ENCODE peak calls at places on chromosome 5, in nine cellular contexts. P is GM13977, K is fibroblast of the aortic adventitia, Q is chondrocyte, R is omental fat pad, M is ovary, V is AG10803, N is GM12865, I is HFFc6. C is an unnamed sample.

GRCh38 chr5:150593593-150593992 is 46.9 kb upstream of the SYNPO start:
- DNase-seq in P (no peak), K (no peak), Q (peak), R (no peak), M (no peak), V (no peak), N (no peak), I (no peak), C (no peak)

GRCh38 chr5:96579711-96580110 is 82.5 kb upstream of the CAST start:
- DNase-seq in P (no peak), K (no peak), Q (no peak), R (no peak), M (no peak), V (no peak), N (no peak), I (no peak), C (no peak)

GRCh38 chr5:132059043-132059695 is 1.3 kb upstream of the IL3 start:
- DNase-seq in P (no peak), K (no peak), Q (peak), R (peak), M (peak), V (no peak), N (no peak), I (no peak), C (no peak)

GRCh38 chr5:172886396-172886932 is 52.4 kb downstream of the ERGIC1 start:
- DNase-seq in P (no peak), K (no peak), Q (no peak), R (no peak), M (no peak), V (no peak), N (no peak), I (no peak), C (no peak)

GRCh38 chr5:34009610-34010009 is 1.8 kb upstream of the AMACR start:
- DNase-seq in P (no peak), K (no peak), Q (no peak), R (no peak), M (no peak), V (no peak), N (no peak), I (peak), C (no peak)

GRCh38 chr5:90792725-90793124 is 234.1 kb downstream of the ADGRV1 start:
- DNase-seq in P (no peak), K (no peak), Q (no peak), R (no peak), M (no peak), V (no peak), N (no peak), I (no peak), C (no peak)

GRCh38 chr5:92308679-92309078 is 925.6 kb upstream of the ARRDC3 start:
- DNase-seq in P (no peak), K (no peak), Q (no peak), R (no peak), M (no peak), V (no peak), N (no peak), I (no peak), C (no peak)

GRCh38 chr5:3075309-3075708 is 323.8 kb upstream of the IRX2 start:
- DNase-seq in P (no peak), K (no peak), Q (no peak), R (no peak), M (no peak), V (no peak), N (no peak), I (no peak), C (no peak)

GRCh38 chr5:141521244-141521781 is 32.4 kb downstream of the PCDHGC5 start:
- DNase-seq in P (no peak), K (peak), Q (no peak), R (no peak), M (no peak), V (peak), N (no peak), I (peak), C (peak)

GRCh38 chr5:159469496-159470370 is 139.4 kb upstream of the IL12B start:
- DNase-seq in P (no peak), K (no peak), Q (no peak), R (no peak), M (no peak), V (no peak), N (peak), I (no peak), C (no peak)

GRCh38 chr5:123690821-123691220 is 178.8 kb downstream of the CSNK1G3 start:
- DNase-seq in P (no peak), K (no peak), Q (no peak), R (no peak), M (no peak), V (no peak), N (no peak), I (no peak), C (peak)

GRCh38 chr5:170525450-170526211 is 21.8 kb downstream of the KCNIP1 start:
- DNase-seq in P (no peak), K (no peak), Q (no peak), R (no peak), M (no peak), V (no peak), N (no peak), I (no peak), C (no peak)

GRCh38 chr5:138601444-138601843 is 26.2 kb upstream of the HSPA9 start:
- DNase-seq in P (no peak), K (peak), Q (no peak), R (no peak), M (peak), V (peak), N (no peak), I (peak), C (peak)

GRCh38 chr5:135623186-135623715 is 44.5 kb upstream of the CXCL14 start:
- DNase-seq in P (no peak), K (no peak), Q (no peak), R (no peak), M (no peak), V (no peak), N (no peak), I (no peak), C (no peak)

GRCh38 chr5:12182988-12183387 is 278.7 kb upstream of the CTNND2 start:
- DNase-seq in P (no peak), K (no peak), Q (no peak), R (no peak), M (no peak), V (no peak), N (no peak), I (no peak), C (no peak)

GRCh38 chr5:71836084-71836483 is 117.0 kb downstream of the CARTPT start:
- DNase-seq in P (no peak), K (peak), Q (no peak), R (no peak), M (no peak), V (no peak), N (no peak), I (peak), C (peak)

GRCh38 chr5:181008136-181008535 is 19.5 kb downstream of the BTNL3 start:
- DNase-seq in P (no peak), K (no peak), Q (no peak), R (no peak), M (no peak), V (no peak), N (no peak), I (no peak), C (no peak)

GRCh38 chr5:173710528-173710927 is 94.1 kb upstream of the BOD1 start:
- DNase-seq in P (no peak), K (no peak), Q (no peak), R (no peak), M (no peak), V (no peak), N (no peak), I (no peak), C (no peak)

GRCh38 chr5:120539471-120539870 is 75.4 kb downstream of the PRR16 start:
- DNase-seq in P (no peak), K (no peak), Q (no peak), R (no peak), M (no peak), V (no peak), N (no peak), I (no peak), C (no peak)

GRCh38 chr5:124126504-124127240 is 614.7 kb downstream of the CSNK1G3 start:
- DNase-seq in P (no peak), K (no peak), Q (no peak), R (no peak), M (no peak), V (no peak), N (no peak), I (no peak), C (no peak)

GRCh38 chr5:37709020-37709419 is 130.8 kb downstream of the GDNF start:
- DNase-seq in P (no peak), K (no peak), Q (no peak), R (no peak), M (no peak), V (peak), N (no peak), I (no peak), C (no peak)

GRCh38 chr5:142012186-142012785 is 541 bp downstream of the GNPDA1 start:
- DNase-seq in P (no peak), K (peak), Q (no peak), R (no peak), M (peak), V (peak), N (peak), I (peak), C (peak)

GRCh38 chr5:167821669-167822068 is 469.8 kb upstream of the WWC1 start:
- DNase-seq in P (no peak), K (no peak), Q (no peak), R (no peak), M (no peak), V (no peak), N (no peak), I (no peak), C (no peak)

GRCh38 chr5:1274471-1274870 is 20.4 kb downstream of the TERT start:
- DNase-seq in P (no peak), K (no peak), Q (no peak), R (no peak), M (no peak), V (no peak), N (no peak), I (no peak), C (no peak)

GRCh38 chr5:63959177-63959982 is 2.9 kb downstream of the HTR1A start:
- DNase-seq in P (no peak), K (no peak), Q (peak), R (no peak), M (peak), V (no peak), N (no peak), I (no peak), C (no peak)

GRCh38 chr5:178483620-178484019 is 106.6 kb downstream of the COL23A1 start:
- DNase-seq in P (no peak), K (no peak), Q (no peak), R (no peak), M (no peak), V (peak), N (peak), I (no peak), C (no peak)

GRCh38 chr5:60722416-60722815 is 22.4 kb upstream of the DEPDC1B start:
- DNase-seq in P (no peak), K (no peak), Q (no peak), R (no peak), M (no peak), V (no peak), N (no peak), I (no peak), C (no peak)

GRCh38 chr5:157352756-157353340 is 86.9 kb downstream of the CYFIP2 start:
- DNase-seq in P (no peak), K (no peak), Q (no peak), R (no peak), M (no peak), V (no peak), N (no peak), I (no peak), C (no peak)

GRCh38 chr5:157357823-157358222 is 91.9 kb downstream of the CYFIP2 start:
- DNase-seq in P (no peak), K (no peak), Q (no peak), R (no peak), M (no peak), V (no peak), N (no peak), I (no peak), C (no peak)

GRCh38 chr5:157356576-157356975 is 90.7 kb downstream of the CYFIP2 start:
- DNase-seq in P (no peak), K (no peak), Q (no peak), R (no peak), M (no peak), V (no peak), N (no peak), I (no peak), C (no peak)

GRCh38 chr5:157351386-157352089 is 85.6 kb downstream of the CYFIP2 start:
- DNase-seq in P (no peak), K (no peak), Q (no peak), R (no peak), M (no peak), V (no peak), N (no peak), I (no peak), C (no peak)

GRCh38 chr5:157354825-157355224 is 88.9 kb downstream of the CYFIP2 start:
- DNase-seq in P (no peak), K (no peak), Q (no peak), R (no peak), M (no peak), V (no peak), N (no peak), I (no peak), C (no peak)
- TF ChIP-seq CTCF in P (no peak), K (peak), Q (peak), R (no peak), M (no peak), V (peak), N (peak), I (peak), C (peak)

DNA sequence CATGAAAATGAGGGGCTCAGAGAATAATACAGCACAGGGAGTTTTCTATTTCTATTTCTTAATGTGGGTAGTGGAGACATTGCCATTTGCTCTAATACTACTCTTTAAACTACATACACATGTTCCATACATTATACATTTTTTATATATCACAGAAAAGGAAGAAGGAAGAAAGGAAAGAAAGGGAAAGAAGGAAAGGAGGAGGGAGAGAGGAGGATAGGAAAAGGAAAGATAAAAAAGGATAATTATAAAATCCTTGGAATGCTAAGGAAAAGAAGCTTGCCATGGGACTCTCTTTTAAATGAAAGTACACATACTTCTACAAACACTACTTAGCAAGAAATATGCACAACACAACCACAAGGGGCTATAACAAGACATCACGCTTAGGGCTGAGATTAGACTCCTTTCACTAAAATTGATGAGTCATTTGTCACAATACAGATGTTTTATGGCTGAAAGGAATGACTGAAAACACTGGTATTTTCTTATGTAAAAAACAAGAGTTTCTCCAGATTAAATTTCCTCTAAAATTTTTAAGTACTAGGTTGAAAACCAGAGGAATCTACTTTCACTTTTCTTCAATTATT is 219.8 kb downstream of the ARL15 start:
- DNase-seq in P (no peak), K (peak), Q (no peak), R (no peak), M (no peak), V (peak), N (no peak), I (peak), C (peak)
- TF ChIP-seq CTCF in P (no peak), K (peak), Q (peak), R (no peak), M (no peak), V (peak), N (no peak), I (peak), C (peak)

DNA sequence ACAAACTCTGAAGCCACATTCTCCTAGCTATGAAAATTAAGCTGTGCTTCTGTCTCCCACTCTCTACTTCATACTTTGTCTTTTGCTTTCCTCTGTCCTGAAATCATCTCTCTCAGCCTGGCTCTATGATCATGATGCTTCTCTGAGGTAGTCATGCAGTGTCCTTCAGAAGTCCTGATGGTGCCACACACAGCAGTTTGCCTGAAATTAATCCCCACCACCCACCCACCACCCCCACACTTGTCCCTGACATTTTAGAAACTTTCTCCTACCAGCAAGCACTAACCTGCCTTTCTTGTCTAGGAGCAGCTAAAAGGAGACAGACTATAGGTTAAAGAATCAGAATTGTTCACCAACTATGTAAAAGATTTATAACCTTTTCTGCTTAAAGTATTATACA is 282.2 kb upstream of the FAM174A start:
- DNase-seq in P (no peak), K (no peak), Q (no peak), R (no peak), M (no peak), V (no peak), N (no peak), I (no peak), C (no peak)
- TF ChIP-seq CTCF in P (no peak), K (no peak), Q (no peak), R (no peak), M (no peak), V (no peak), N (no peak), I (no peak), C (no peak)

GRCh38 chr5:143023447-143024096 is 253.4 kb downstream of the ARHGAP26 start:
- DNase-seq in P (no peak), K (peak), Q (no peak), R (no peak), M (no peak), V (no peak), N (peak), I (peak), C (no peak)
- TF ChIP-seq CTCF in P (peak), K (no peak), Q (peak), R (no peak), M (no peak), V (no peak), N (no peak), I (peak), C (no peak)

DNA sequence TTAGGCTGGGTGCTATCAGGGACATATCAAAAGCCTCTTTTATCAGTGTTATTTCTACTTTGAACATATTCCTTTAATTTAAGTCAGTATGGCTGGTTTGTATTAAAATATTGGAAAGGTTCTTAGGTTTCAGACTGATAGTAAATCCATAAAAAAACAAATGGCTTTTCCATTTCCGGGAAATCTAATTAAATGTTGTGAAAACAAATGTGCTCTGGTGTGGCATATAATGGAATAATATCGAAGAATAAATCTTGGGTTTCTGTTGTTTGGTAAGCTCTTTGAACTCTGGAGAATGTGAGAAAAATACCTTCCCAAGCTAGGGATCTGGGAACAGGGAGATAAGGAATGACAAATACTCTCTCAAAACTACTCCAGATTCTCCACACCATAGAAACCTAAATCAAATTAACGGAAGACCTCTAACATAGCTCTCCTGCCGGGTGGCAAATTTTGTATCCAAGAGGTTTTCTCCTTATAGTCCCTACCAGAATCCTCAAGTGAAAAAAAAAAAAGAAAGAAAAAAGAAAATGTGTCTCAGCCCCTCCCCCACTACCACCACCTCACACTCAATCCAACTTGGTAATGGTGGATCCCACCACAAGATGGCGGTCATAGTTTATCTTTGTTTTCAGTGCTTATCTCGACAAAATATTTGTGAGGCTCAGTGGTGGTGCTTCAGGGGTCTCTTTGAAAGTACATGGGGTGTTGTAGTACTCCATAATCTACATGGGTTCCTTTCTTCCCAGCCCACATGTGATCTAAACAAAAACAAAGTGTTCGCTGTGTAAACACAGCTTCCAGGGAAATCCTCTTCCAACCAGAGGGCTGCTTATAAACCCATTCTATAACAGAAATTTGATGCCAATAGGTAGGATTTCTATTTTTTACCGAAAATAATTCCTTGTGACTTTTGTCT is 54.6 kb upstream of the FST start:
- DNase-seq in P (no peak), K (peak), Q (no peak), R (no peak), M (no peak), V (peak), N (peak), I (no peak), C (no peak)
- TF ChIP-seq CTCF in P (peak), K (peak), Q (peak), R (no peak), M (no peak), V (no peak), N (peak), I (peak), C (peak)

DNA sequence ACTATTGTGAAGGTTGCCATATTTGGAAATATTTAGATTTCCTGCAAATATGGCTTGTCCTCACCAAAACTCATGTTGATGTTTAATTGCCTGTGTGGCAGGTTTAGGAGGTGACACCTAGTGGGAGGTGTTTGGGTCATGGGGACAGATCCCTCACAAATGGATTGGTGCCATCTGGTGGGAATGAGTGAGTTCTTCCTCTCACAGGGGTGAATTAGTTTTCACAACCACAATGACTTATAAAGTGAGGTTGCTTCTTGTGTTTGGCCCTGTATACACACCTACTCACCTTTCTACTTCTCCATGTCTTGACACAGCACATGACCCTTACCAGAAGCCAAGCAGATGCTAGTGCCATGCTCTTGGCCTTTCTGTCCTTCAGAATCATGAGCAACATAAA is 41.1 kb downstream of the ISOC1 start:
- DNase-seq in P (no peak), K (no peak), Q (no peak), R (no peak), M (no peak), V (no peak), N (peak), I (no peak), C (no peak)
- TF ChIP-seq CTCF in P (peak), K (no peak), Q (no peak), R (no peak), M (no peak), V (no peak), N (peak), I (no peak), C (no peak)

GRCh38 chr5:82562696-82563240 is 284.6 kb upstream of the RPS23 start:
- DNase-seq in P (no peak), K (no peak), Q (no peak), R (no peak), M (no peak), V (no peak), N (no peak), I (no peak), C (no peak)
- TF ChIP-seq CTCF in P (no peak), K (no peak), Q (no peak), R (no peak), M (no peak), V (no peak), N (no peak), I (no peak), C (no peak)

C was measured in astrocyte of the spinal cord.